ENCODE peak calls at places on chromosomes 16 and 17, in four cellular contexts. One of them, this sample, is unnamed.

GRCh38 chr16:83971165-83972130 is 3.4 kb downstream of the NECAB2 start:
- DNase-seq in mesendoderm: no peak
- DNase-seq in OCI-LY7: no peak
- DNase-seq in A549: no peak
- DNase-seq in this sample: no peak

GRCh38 chr16:67922740-67923139 is 8.9 kb downstream of the CTRL start:
- DNase-seq in mesendoderm: peak
- DNase-seq in OCI-LY7: no peak
- DNase-seq in A549: no peak
- DNase-seq in this sample: no peak

GRCh38 chr17:49342575-49342936 is 19.5 kb downstream of the ZNF652 start:
- DNase-seq in mesendoderm: no peak
- DNase-seq in OCI-LY7: no peak
- DNase-seq in A549: no peak
- DNase-seq in this sample: no peak

GRCh38 chr16:89292443-89293078 is 75.1 kb downstream of the ZNF778 start:
- DNase-seq in mesendoderm: peak
- DNase-seq in OCI-LY7: no peak
- DNase-seq in A549: no peak
- DNase-seq in this sample: no peak

GRCh38 chr17:43211123-43211479 is 574 bp upstream of the TMEM106A start:
- DNase-seq in mesendoderm: no peak
- DNase-seq in OCI-LY7: no peak
- DNase-seq in A549: no peak
- DNase-seq in this sample: no peak

GRCh38 chr17:82491196-82491530 is 28.4 kb upstream of the FOXK2 start:
- DNase-seq in mesendoderm: no peak
- DNase-seq in OCI-LY7: no peak
- DNase-seq in A549: no peak
- DNase-seq in this sample: no peak

GRCh38 chr17:69468211-69468610 is 53.7 kb downstream of the MAP2K6 start:
- DNase-seq in mesendoderm: peak
- DNase-seq in OCI-LY7: no peak
- DNase-seq in A549: no peak
- DNase-seq in this sample: no peak

GRCh38 chr16:64983983-64984382 is 137.9 kb downstream of the CDH11 start:
- DNase-seq in mesendoderm: peak
- DNase-seq in OCI-LY7: peak
- DNase-seq in A549: no peak
- DNase-seq in this sample: no peak

GRCh38 chr17:76277300-76278267 is 12.4 kb downstream of the UBALD2 start:
- DNase-seq in mesendoderm: no peak
- DNase-seq in OCI-LY7: no peak
- DNase-seq in A549: no peak
- DNase-seq in this sample: no peak

GRCh38 chr16:84629580-84629979 is 11.7 kb upstream of the COTL1 start:
- DNase-seq in mesendoderm: no peak
- DNase-seq in OCI-LY7: no peak
- DNase-seq in A549: no peak
- DNase-seq in this sample: no peak

GRCh38 chr17:2043785-2044184 is 2.0 kb downstream of the OVCA2 start:
- DNase-seq in mesendoderm: peak
- DNase-seq in OCI-LY7: no peak
- DNase-seq in A549: peak
- DNase-seq in this sample: no peak

GRCh38 chr17:75652934-75653549 is 13.9 kb downstream of the RECQL5 start:
- DNase-seq in mesendoderm: peak
- DNase-seq in OCI-LY7: peak
- DNase-seq in A549: peak
- DNase-seq in this sample: no peak

GRCh38 chr17:44651228-44651627 is 5.0 kb upstream of the MEIOC start:
- DNase-seq in mesendoderm: no peak
- DNase-seq in OCI-LY7: no peak
- DNase-seq in A549: no peak
- DNase-seq in this sample: no peak

GRCh38 chr16:57372372-57373116 is at the start of gene CX3CL1:
- DNase-seq in mesendoderm: peak
- DNase-seq in OCI-LY7: no peak
- DNase-seq in A549: no peak
- DNase-seq in this sample: no peak

GRCh38 chr17:81966343-81967243 is 5.6 kb upstream of the NOTUM start:
- DNase-seq in mesendoderm: peak
- DNase-seq in OCI-LY7: peak
- DNase-seq in A549: no peak
- DNase-seq in this sample: no peak

GRCh38 chr16:53094013-53094630 is 39.3 kb downstream of the CHD9 start:
- DNase-seq in mesendoderm: no peak
- DNase-seq in OCI-LY7: peak
- DNase-seq in A549: peak
- DNase-seq in this sample: no peak

GRCh38 chr17:2158011-2158410 is 103.1 kb downstream of the HIC1 start:
- DNase-seq in mesendoderm: no peak
- DNase-seq in OCI-LY7: no peak
- DNase-seq in A549: no peak
- DNase-seq in this sample: no peak

GRCh38 chr17:50397919-50398285 is 579 bp upstream of the LRRC59 start:
- DNase-seq in mesendoderm: peak
- DNase-seq in OCI-LY7: no peak
- DNase-seq in A549: no peak
- DNase-seq in this sample: no peak

GRCh38 chr17:57062865-57063264 is 22.2 kb upstream of the AKAP1 start:
- DNase-seq in mesendoderm: no peak
- DNase-seq in OCI-LY7: no peak
- DNase-seq in A549: no peak
- DNase-seq in this sample: no peak

GRCh38 chr16:82751020-82751419 is 124.3 kb downstream of the CDH13 start:
- DNase-seq in mesendoderm: no peak
- DNase-seq in OCI-LY7: no peak
- DNase-seq in A549: no peak
- DNase-seq in this sample: no peak

GRCh38 chr16:70805787-70806186 is 4.8 kb upstream of the VAC14 start:
- DNase-seq in mesendoderm: no peak
- DNase-seq in OCI-LY7: no peak
- DNase-seq in A549: no peak
- DNase-seq in this sample: no peak

GRCh38 chr16:2088759-2089358 is 41.1 kb downstream of the TSC2 start:
- DNase-seq in mesendoderm: no peak
- DNase-seq in OCI-LY7: no peak
- DNase-seq in A549: no peak
- DNase-seq in this sample: no peak

GRCh38 chr16:54687043-54687655 is 243.5 kb upstream of the IRX5 start:
- DNase-seq in mesendoderm: peak
- DNase-seq in OCI-LY7: no peak
- DNase-seq in A549: no peak
- DNase-seq in this sample: no peak

GRCh38 chr17:66755944-66756290 is 79.0 kb upstream of the CACNG5 start:
- DNase-seq in mesendoderm: no peak
- DNase-seq in OCI-LY7: no peak
- DNase-seq in A549: no peak
- DNase-seq in this sample: no peak

This sample was measured in esophagus squamous epithelium.